ENCODE peak calls at places on chromosomes 16 and 17, in five cellular contexts. One of them, this sample, is unnamed.

GRCh38 chr16:57226701-57227621 is 18.1 kb upstream of the ARL2BP start:
- DNase-seq in neuronal stem cell: no peak
- DNase-seq in upper lobe of right lung: no peak
- DNase-seq in ascending aorta: no peak
- DNase-seq in transverse colon: no peak
- DNase-seq in this sample: no peak

GRCh38 chr16:55207679-55208294 is 116.2 kb upstream of the IRX6 start:
- DNase-seq in upper lobe of right lung: no peak
- DNase-seq in ascending aorta: no peak
- DNase-seq in transverse colon: no peak
- DNase-seq in neuronal stem cell: no peak
- DNase-seq in this sample: peak; percentile 13

GRCh38 chr16:31676731-31677130 is 149.0 kb downstream of the AHSP start:
- DNase-seq in ascending aorta: no peak
- DNase-seq in upper lobe of right lung: no peak
- DNase-seq in neuronal stem cell: no peak
- DNase-seq in transverse colon: no peak
- DNase-seq in this sample: no peak

GRCh38 chr17:7916799-7917198 is 710 bp upstream of the RNF227 start:
- DNase-seq in neuronal stem cell: no peak
- DNase-seq in transverse colon: no peak
- DNase-seq in ascending aorta: no peak
- DNase-seq in upper lobe of right lung: no peak
- DNase-seq in this sample: no peak

GRCh38 chr16:35598696-35599332 is 2139.4 kb downstream of the TP53TG3F start:
- DNase-seq in transverse colon: no peak
- DNase-seq in ascending aorta: no peak
- DNase-seq in neuronal stem cell: no peak
- DNase-seq in upper lobe of right lung: no peak
- DNase-seq in this sample: no peak

GRCh38 chr16:19884021-19884485 is 595 bp downstream of the GPRC5B start:
- DNase-seq in transverse colon: peak; percentile 14
- DNase-seq in upper lobe of right lung: no peak
- DNase-seq in ascending aorta: no peak
- DNase-seq in neuronal stem cell: no peak
- DNase-seq in this sample: peak; percentile 49

GRCh38 chr17:67576471-67576870 is 141.3 kb upstream of the NOL11 start:
- DNase-seq in upper lobe of right lung: no peak
- DNase-seq in neuronal stem cell: no peak
- DNase-seq in ascending aorta: no peak
- DNase-seq in transverse colon: no peak
- DNase-seq in this sample: no peak

GRCh38 chr17:68939195-68939594 is 16.0 kb downstream of the ABCA8 start:
- DNase-seq in ascending aorta: no peak
- DNase-seq in upper lobe of right lung: no peak
- DNase-seq in transverse colon: no peak
- DNase-seq in neuronal stem cell: no peak
- DNase-seq in this sample: no peak

GRCh38 chr17:80252871-80253270 is 7.8 kb upstream of the RNF213 start:
- DNase-seq in neuronal stem cell: no peak
- DNase-seq in ascending aorta: no peak
- DNase-seq in upper lobe of right lung: peak; percentile 90
- DNase-seq in transverse colon: peak; percentile 84
- DNase-seq in this sample: peak; percentile 79

GRCh38 chr17:82241183-82241925 is 12.5 kb downstream of the SLC16A3 start:
- DNase-seq in upper lobe of right lung: peak; percentile 92
- DNase-seq in neuronal stem cell: no peak
- DNase-seq in transverse colon: peak; percentile 68
- DNase-seq in ascending aorta: peak; percentile 75
- DNase-seq in this sample: peak; percentile 70

GRCh38 chr16:648071-648785 is 937 bp upstream of the WDR90 start:
- DNase-seq in ascending aorta: no peak
- DNase-seq in upper lobe of right lung: peak; percentile 88
- DNase-seq in neuronal stem cell: no peak
- DNase-seq in transverse colon: peak; percentile 90
- DNase-seq in this sample: peak; percentile 93

GRCh38 chr16:4763791-4764190 is 3.2 kb downstream of the ZNF500 start:
- DNase-seq in neuronal stem cell: no peak
- DNase-seq in ascending aorta: no peak
- DNase-seq in upper lobe of right lung: no peak
- DNase-seq in transverse colon: no peak
- DNase-seq in this sample: no peak

GRCh38 chr16:59971264-59971663 is 1237.1 kb upstream of the GOT2 start:
- DNase-seq in transverse colon: no peak
- DNase-seq in neuronal stem cell: no peak
- DNase-seq in upper lobe of right lung: no peak
- DNase-seq in ascending aorta: no peak
- DNase-seq in this sample: no peak

GRCh38 chr17:81888988-81889595 is 2.3 kb downstream of the ALYREF start:
- DNase-seq in transverse colon: no peak
- DNase-seq in ascending aorta: no peak
- DNase-seq in neuronal stem cell: no peak
- DNase-seq in upper lobe of right lung: no peak
- DNase-seq in this sample: no peak

GRCh38 chr16:3589441-3589921 is 12.3 kb upstream of the NLRC3 start:
- DNase-seq in neuronal stem cell: no peak
- DNase-seq in transverse colon: no peak
- DNase-seq in upper lobe of right lung: no peak
- DNase-seq in ascending aorta: no peak
- DNase-seq in this sample: no peak

GRCh38 chr16:24626251-24626650 is 86.9 kb downstream of the RBBP6 start:
- DNase-seq in neuronal stem cell: no peak
- DNase-seq in upper lobe of right lung: no peak
- DNase-seq in ascending aorta: no peak
- DNase-seq in transverse colon: no peak
- DNase-seq in this sample: no peak

GRCh38 chr17:9140550-9141422 is 119.5 kb downstream of the NTN1 start:
- DNase-seq in upper lobe of right lung: no peak
- DNase-seq in ascending aorta: no peak
- DNase-seq in neuronal stem cell: no peak
- DNase-seq in transverse colon: no peak
- DNase-seq in this sample: no peak

GRCh38 chr17:38509008-38509771 is 80.9 kb downstream of the ARHGAP23 start:
- DNase-seq in transverse colon: peak; percentile 75
- DNase-seq in neuronal stem cell: peak; percentile 85
- DNase-seq in upper lobe of right lung: peak; percentile 82
- DNase-seq in ascending aorta: no peak
- DNase-seq in this sample: peak; percentile 68

GRCh38 chr16:4194661-4195060 is 47.2 kb downstream of the SRL start:
- DNase-seq in transverse colon: no peak
- DNase-seq in upper lobe of right lung: no peak
- DNase-seq in ascending aorta: no peak
- DNase-seq in neuronal stem cell: no peak
- DNase-seq in this sample: no peak

GRCh38 chr17:77437017-77437416 is 296.2 kb downstream of the SEC14L1 start:
- DNase-seq in transverse colon: peak; percentile 42
- DNase-seq in ascending aorta: no peak
- DNase-seq in upper lobe of right lung: no peak
- DNase-seq in neuronal stem cell: no peak
- DNase-seq in this sample: no peak

GRCh38 chr17:71402007-71402406 is 718.8 kb upstream of the SOX9 start:
- DNase-seq in ascending aorta: no peak
- DNase-seq in neuronal stem cell: no peak
- DNase-seq in upper lobe of right lung: no peak
- DNase-seq in transverse colon: no peak
- DNase-seq in this sample: no peak

GRCh38 chr17:50297407-50297865 is 23.2 kb downstream of the TMEM92 start:
- DNase-seq in transverse colon: peak; percentile 83
- DNase-seq in neuronal stem cell: peak; percentile 63
- DNase-seq in upper lobe of right lung: peak; percentile 89
- DNase-seq in ascending aorta: peak; percentile 43
- DNase-seq in this sample: peak; percentile 87

DNA sequence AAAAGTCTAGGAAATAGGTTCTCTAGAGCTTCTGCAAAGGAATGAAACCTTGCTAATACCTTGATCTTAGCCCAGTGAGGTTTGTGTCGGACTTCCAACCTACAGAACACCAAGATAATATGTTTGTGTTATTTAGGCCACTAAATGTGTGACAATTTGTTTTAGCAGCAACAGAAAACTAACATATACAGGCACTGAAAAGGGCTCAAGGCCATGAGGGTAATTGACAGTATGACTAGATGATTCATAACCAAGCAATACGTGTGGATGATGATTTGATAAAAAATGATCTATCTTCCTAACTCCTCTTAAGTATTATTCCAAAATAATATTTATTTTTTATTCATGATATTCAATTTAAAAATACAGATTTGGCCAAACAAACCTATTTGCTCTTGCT is 27.7 kb upstream of the MED13 start:
- DNase-seq in transverse colon: no peak
- DNase-seq in ascending aorta: no peak
- DNase-seq in neuronal stem cell: no peak
- DNase-seq in upper lobe of right lung: no peak
- DNase-seq in this sample: no peak
- H3K4me1 ChIP-seq in transverse colon: no peaks in the 10 kb centered on the region
- H3K4me1 ChIP-seq in ascending aorta: no peaks in the 10 kb centered on the region
- H3K4me1 ChIP-seq in neuronal stem cell: no peaks in the 10 kb centered on the region
- H3K4me1 ChIP-seq in upper lobe of right lung: peaks cover 2% of the 10 kb centered on the region
- H3K4me1 ChIP-seq in this sample: peaks cover 52% of the 10 kb centered on the region

GRCh38 chr16:23257682-23258081 is 44.4 kb upstream of the SCNN1B start:
- DNase-seq in neuronal stem cell: no peak
- DNase-seq in ascending aorta: no peak
- DNase-seq in upper lobe of right lung: no peak
- DNase-seq in transverse colon: no peak
- DNase-seq in this sample: no peak
- H3K27me3 ChIP-seq in neuronal stem cell: no peaks in the 10 kb centered on the region
- H3K27me3 ChIP-seq in ascending aorta: no peaks in the 10 kb centered on the region
- H3K27me3 ChIP-seq in upper lobe of right lung: no peaks in the 10 kb centered on the region
- H3K27me3 ChIP-seq in transverse colon: no peaks in the 10 kb centered on the region
- H3K27me3 ChIP-seq in this sample: no peaks in the 10 kb centered on the region

DNA sequence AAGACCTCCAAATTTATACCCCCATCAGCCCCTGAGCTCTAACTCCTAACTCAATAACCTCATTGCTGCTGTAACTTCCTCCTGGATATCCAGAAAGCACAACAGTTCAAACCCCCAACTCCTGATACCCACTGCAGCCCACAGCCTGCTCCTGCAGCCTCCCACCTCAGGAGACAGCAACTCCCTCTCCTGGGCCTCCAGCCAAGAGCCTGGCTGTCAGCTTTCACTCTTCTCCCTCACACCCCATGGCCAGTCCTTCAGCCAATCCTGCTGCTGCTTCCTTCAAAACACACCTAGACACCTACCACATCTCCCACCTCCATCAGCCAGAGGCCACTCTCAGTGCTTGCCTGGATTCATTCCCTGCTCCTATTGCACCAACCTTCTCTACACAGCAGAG is 5.4 kb downstream of the GINS2 start:
- DNase-seq in neuronal stem cell: no peak
- DNase-seq in upper lobe of right lung: no peak
- DNase-seq in transverse colon: no peak
- DNase-seq in ascending aorta: no peak
- DNase-seq in this sample: no peak
- H3K36me3 ChIP-seq in neuronal stem cell: peaks cover 90% of the 10 kb centered on the region
- H3K36me3 ChIP-seq in upper lobe of right lung: no peaks in the 10 kb centered on the region
- H3K36me3 ChIP-seq in transverse colon: no peaks in the 10 kb centered on the region
- H3K36me3 ChIP-seq in ascending aorta: no peaks in the 10 kb centered on the region
- H3K36me3 ChIP-seq in this sample: no peaks in the 10 kb centered on the region

GRCh38 chr17:19303367-19303776 is 59.2 kb downstream of the B9D1 start:
- DNase-seq in transverse colon: no peak
- DNase-seq in upper lobe of right lung: peak; percentile 53
- DNase-seq in ascending aorta: no peak
- DNase-seq in neuronal stem cell: no peak
- DNase-seq in this sample: no peak
- H3K4me1 ChIP-seq in transverse colon: peaks cover 59% of the 10 kb centered on the region
- H3K4me1 ChIP-seq in upper lobe of right lung: peaks cover 55% of the 10 kb centered on the region
- H3K4me1 ChIP-seq in ascending aorta: no peaks in the 10 kb centered on the region
- H3K4me1 ChIP-seq in neuronal stem cell: peaks cover 9% of the 10 kb centered on the region
- H3K4me1 ChIP-seq in this sample: peaks cover 10% of the 10 kb centered on the region

DNA sequence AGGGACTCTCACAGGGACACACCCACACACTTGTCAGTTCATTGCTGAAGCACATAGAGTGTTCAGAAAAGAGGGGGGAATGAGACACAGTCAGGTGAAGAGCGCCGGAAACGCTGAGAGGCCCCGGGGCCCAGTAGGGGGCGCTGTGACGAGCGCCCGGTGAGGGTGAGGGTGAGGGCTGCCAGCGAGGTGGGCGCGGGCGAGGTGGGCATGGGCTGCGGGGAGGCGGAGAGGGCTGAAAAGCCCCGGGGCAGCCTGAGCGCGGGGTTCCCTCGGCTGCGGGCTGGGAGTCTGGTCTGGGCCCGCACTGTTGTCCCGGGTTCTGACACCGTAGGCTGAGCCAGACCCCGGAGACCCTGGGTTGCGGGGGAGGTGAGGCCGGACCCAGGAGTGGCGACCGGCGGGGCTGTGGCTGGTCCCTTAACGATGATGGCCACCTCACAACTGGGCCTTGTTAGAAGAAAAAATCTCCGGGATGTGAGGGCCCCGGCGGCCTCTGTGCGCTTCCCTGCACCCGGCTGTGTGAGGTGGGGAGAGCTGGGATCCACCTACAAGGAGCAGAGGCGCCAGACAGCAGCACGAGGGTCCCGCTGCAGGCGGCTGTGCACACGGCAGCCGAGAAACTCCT is 91.4 kb downstream of the C16orf78 start:
- DNase-seq in ascending aorta: no peak
- DNase-seq in neuronal stem cell: peak; percentile 37
- DNase-seq in upper lobe of right lung: no peak
- DNase-seq in transverse colon: no peak
- DNase-seq in this sample: no peak
- H3K27me3 ChIP-seq in ascending aorta: no peaks in the 10 kb centered on the region
- H3K27me3 ChIP-seq in neuronal stem cell: peaks cover 31% of the 10 kb centered on the region
- H3K27me3 ChIP-seq in upper lobe of right lung: peaks cover 19% of the 10 kb centered on the region
- H3K27me3 ChIP-seq in transverse colon: peaks cover 31% of the 10 kb centered on the region
- H3K27me3 ChIP-seq in this sample: no peaks in the 10 kb centered on the region

DNA sequence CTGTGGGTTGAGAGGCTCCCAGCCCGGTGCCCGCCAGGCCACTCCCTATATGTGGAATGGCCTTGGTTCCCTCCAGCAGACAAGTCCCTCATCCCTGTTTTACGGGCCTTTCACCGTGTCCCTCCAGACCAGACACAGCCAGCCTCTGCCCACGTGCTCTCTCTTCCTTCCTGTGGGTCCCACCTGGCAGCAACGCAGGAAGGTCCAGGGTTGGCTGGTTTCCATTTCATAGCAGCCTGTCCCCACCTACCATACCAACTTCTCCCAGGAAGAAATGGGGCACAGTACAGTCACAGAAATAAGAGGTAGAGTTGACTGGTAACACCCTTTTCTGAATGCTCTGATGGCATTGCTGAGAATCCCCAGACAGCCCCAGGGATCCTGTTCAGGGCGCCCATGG is 34.9 kb downstream of the PLD6 start:
- DNase-seq in neuronal stem cell: no peak
- DNase-seq in upper lobe of right lung: no peak
- DNase-seq in transverse colon: no peak
- DNase-seq in ascending aorta: no peak
- DNase-seq in this sample: no peak
- H3K36me3 ChIP-seq in neuronal stem cell: peaks cover 91% of the 10 kb centered on the region
- H3K36me3 ChIP-seq in upper lobe of right lung: peaks cover 78% of the 10 kb centered on the region
- H3K36me3 ChIP-seq in transverse colon: no peaks in the 10 kb centered on the region
- H3K36me3 ChIP-seq in ascending aorta: peaks cover 69% of the 10 kb centered on the region
- H3K36me3 ChIP-seq in this sample: peaks cover 14% of the 10 kb centered on the region

This sample was measured in body of pancreas.